ENCODE peak calls at places on chromosome 18, in eight cellular contexts. I is transverse colon, L is heart right ventricle, T is bronchial epithelial cell, N is astrocyte of the spinal cord, K is NB4, Q is A549, S is GM12865. M is an unnamed sample.

GRCh38 chr18:79583984-79584401 is 95.6 kb upstream of the CTDP1 start:
- DNase-seq in I (peak), L (no peak), T (no peak), N (no peak), K (no peak), Q (no peak), S (no peak), M (no peak)

GRCh38 chr18:37553633-37554398 is 11.8 kb downstream of the CELF4 start:
- DNase-seq in I (no peak), L (no peak), T (no peak), N (no peak), K (no peak), Q (no peak), S (no peak), M (no peak)

GRCh38 chr18:2143666-2144065 is 427.6 kb downstream of the METTL4 start:
- DNase-seq in I (no peak), L (no peak), T (no peak), N (peak), K (no peak), Q (no peak), S (no peak), M (no peak)

GRCh38 chr18:44700652-44701051 is 20.0 kb downstream of the SETBP1 start:
- DNase-seq in I (peak), L (no peak), T (peak), N (peak), K (peak), Q (no peak), S (no peak), M (no peak)

GRCh38 chr18:40041951-40042350 is 1913.1 kb upstream of the PIK3C3 start:
- DNase-seq in I (no peak), L (no peak), T (no peak), N (no peak), K (no peak), Q (no peak), S (no peak), M (no peak)

GRCh38 chr18:74831571-74832250 is 234.0 kb downstream of the ZNF407 start:
- DNase-seq in I (no peak), L (no peak), T (peak), N (peak), K (no peak), Q (no peak), S (no peak), M (no peak)

GRCh38 chr18:3177902-3178687 is 41.7 kb downstream of the MYOM1 start:
- DNase-seq in I (peak), L (peak), T (no peak), N (no peak), K (peak), Q (no peak), S (peak), M (no peak)

GRCh38 chr18:49613141-49613641 is 51.3 kb downstream of the LIPG start:
- DNase-seq in I (no peak), L (no peak), T (no peak), N (peak), K (no peak), Q (no peak), S (no peak), M (no peak)

GRCh38 chr18:2293109-2293839 is 278.0 kb downstream of the METTL4 start:
- DNase-seq in I (no peak), L (no peak), T (no peak), N (no peak), K (peak), Q (no peak), S (peak), M (no peak)

DNA sequence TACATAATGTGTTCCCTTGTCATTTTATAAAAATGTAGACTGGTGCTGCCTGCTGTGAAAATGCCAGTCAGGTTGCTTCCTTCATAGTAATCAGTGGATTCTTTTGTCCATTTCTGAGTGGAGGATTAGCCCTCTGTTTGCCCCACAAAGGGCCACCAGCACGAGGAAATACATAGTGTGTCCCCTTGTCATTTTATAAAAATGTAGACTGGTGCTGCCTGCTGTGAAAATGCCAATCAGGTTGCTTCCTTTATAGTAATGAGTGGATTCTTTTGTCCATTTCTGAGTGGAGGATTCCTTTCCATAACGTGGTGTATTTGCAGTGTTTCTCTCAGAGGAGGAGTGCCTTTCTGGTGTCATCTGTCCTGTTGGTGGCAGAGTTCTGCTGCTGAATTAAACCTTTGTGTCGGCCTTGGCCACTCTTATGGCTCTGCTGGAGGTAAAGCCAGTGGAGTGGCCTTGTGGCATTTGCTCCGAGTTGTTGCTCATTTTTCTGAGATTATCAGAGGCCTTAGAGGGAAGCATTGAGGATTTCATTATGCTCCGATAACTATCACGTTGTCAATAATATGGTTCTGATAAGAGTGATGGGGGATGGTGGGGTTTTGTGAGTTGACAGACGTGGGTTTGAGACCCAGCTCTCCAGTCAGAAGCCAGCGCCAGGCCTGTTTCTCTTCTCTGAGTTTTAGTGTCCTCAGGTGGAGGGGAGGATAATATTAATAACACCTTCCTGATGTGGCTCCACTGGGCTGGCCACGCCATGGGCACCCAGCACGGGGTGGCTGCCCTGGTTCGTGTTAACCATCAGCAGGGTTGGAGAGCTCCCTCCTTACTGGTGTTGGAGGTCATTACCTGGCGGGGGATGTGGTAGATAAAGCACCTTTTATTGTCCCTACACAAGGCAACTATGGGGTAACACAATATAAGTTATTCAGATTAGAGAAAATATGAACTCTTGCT is 96.6 kb downstream of the NEDD4L start:
- DNase-seq in I (no peak), L (no peak), T (no peak), N (no peak), K (no peak), Q (no peak), S (no peak), M (peak)
- TF ChIP-seq CTCF in I (no peak), L (peak), T (no peak), N (no peak), K (no peak), Q (no peak), S (no peak), M (no peak)

DNA sequence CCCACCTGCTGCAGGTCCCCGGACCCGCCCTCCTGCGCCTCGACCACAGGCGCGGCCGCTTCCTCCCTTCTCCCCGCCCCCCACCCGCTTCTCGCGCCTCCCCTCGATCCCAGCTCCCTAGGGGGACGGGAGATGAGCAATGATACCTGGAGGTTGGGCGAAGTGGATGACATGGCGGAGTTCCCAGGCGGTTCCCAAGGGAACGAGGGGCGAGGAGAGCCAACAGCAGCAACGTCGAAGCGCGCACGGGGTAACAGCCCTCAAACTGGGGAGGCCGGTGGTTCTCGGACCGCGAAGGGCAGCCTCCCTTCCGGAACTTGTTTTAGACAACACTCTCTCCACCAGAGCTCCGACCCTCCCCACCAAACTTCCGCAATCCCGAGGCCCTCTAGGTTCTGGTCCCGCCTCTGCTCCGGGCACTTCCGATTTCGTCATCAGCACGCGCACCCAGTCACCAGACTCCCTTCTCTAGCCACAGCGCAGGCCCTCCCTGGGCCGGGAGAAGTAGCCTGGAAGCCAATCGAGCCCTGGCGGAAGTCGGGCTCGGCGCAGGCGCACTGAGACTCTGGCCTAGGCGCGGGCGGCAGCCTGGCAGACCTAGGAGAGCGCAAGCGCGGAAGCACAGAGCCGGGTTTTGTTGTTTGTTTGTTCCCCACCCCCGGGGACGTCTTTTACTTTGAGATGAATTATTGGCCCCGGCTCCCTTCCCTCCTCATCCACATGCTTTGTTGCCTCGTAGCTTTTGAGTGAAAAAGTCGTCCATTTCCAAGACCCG is at the start of gene VPS4B:
- DNase-seq in I (peak), L (peak), T (peak), N (peak), K (peak), Q (peak), S (peak), M (peak)
- TF ChIP-seq CTCF in I (no peak), L (no peak), T (no peak), N (peak), K (no peak), Q (no peak), S (no peak), M (no peak)

GRCh38 chr18:5104246-5104645 is 92.8 kb downstream of the AKAIN1 start:
- DNase-seq in I (no peak), L (no peak), T (no peak), N (no peak), K (no peak), Q (no peak), S (no peak), M (no peak)

GRCh38 chr18:5107990-5108389 is 89.1 kb downstream of the AKAIN1 start:
- DNase-seq in I (no peak), L (no peak), T (no peak), N (no peak), K (peak), Q (no peak), S (no peak), M (no peak)

GRCh38 chr18:5106730-5107129 is 90.3 kb downstream of the AKAIN1 start:
- DNase-seq in I (no peak), L (no peak), T (no peak), N (no peak), K (no peak), Q (no peak), S (no peak), M (no peak)

GRCh38 chr18:5103693-5104092 is 93.4 kb downstream of the AKAIN1 start:
- DNase-seq in I (no peak), L (no peak), T (no peak), N (no peak), K (no peak), Q (no peak), S (no peak), M (no peak)

DNA sequence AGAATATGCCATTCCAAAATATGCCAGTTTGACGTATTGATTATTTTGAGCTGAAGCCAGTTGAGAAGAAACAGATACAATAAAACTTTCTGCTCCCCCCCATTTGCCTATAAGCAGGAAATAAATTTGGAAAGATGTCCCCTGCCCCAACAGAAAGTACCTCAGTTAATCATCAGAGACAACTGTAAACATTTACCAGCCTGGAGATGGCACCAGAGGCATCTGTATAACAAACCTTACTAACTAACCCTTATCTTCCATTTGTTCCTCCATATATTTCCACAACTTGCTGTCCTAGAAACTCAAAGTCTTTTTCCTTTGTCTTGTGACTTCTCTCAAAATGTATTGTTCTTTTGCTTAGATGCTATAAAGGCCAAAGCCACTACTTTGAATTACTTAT is 93.8 kb downstream of the AKAIN1 start:
- DNase-seq in I (no peak), L (no peak), T (no peak), N (no peak), K (peak), Q (no peak), S (no peak), M (no peak)
- TF ChIP-seq CTCF in I (no peak), L (no peak), T (no peak), N (no peak), K (no peak), Q (no peak), S (no peak), M (no peak)

GRCh38 chr18:12422936-12423335 is 15.2 kb downstream of the PRELID3A start:
- DNase-seq in I (no peak), L (no peak), T (no peak), N (no peak), K (peak), Q (no peak), S (peak), M (peak)
- TF ChIP-seq CTCF in I (no peak), L (no peak), T (no peak), N (peak), K (peak), Q (no peak), S (peak), M (peak)

GRCh38 chr18:7600036-7600435 is 32.9 kb downstream of the PTPRM start:
- DNase-seq in I (no peak), L (no peak), T (no peak), N (no peak), K (no peak), Q (no peak), S (no peak), M (no peak)

GRCh38 chr18:7603259-7604000 is 36.3 kb downstream of the PTPRM start:
- DNase-seq in I (no peak), L (no peak), T (no peak), N (no peak), K (no peak), Q (no peak), S (no peak), M (no peak)

GRCh38 chr18:7600528-7601248 is 33.6 kb downstream of the PTPRM start:
- DNase-seq in I (no peak), L (no peak), T (no peak), N (no peak), K (peak), Q (no peak), S (no peak), M (no peak)

GRCh38 chr18:7601936-7602335 is 34.8 kb downstream of the PTPRM start:
- DNase-seq in I (no peak), L (no peak), T (no peak), N (no peak), K (peak), Q (no peak), S (no peak), M (no peak)

DNA sequence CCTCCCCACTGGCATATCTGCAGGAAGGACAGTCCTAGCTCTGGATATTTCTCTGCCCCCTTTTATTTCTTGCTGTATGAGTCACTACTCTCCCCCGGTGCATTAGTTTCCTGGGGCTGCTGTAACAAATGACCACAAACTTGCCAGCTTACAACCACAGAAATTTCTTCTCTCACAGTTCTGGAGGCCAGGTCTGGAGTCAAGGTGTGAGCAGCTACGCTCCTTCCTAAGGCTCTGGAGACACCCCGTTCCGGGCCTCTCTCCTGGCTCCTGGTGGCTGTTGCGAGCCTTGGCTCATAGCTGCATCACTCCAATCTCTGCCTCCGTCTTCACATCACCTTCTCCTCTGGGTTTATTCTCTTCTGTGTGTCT is 34.1 kb downstream of the PTPRM start:
- DNase-seq in I (no peak), L (no peak), T (peak), N (peak), K (peak), Q (no peak), S (no peak), M (no peak)
- TF ChIP-seq CTCF in I (no peak), L (no peak), T (no peak), N (peak), K (no peak), Q (no peak), S (no peak), M (no peak)